ENCODE peak calls at places on chromosome 9, in four cellular contexts. J is GM06990, P is foreskin fibroblast, B is HFF-Myc. E is an unnamed sample.

GRCh38 chr9:137000177-137000930 is 4.0 kb upstream of the CLIC3 start:
- DNase-seq in J (peak; percentile 69), P (peak; percentile 48), B (no peak), E (peak; percentile 75)

GRCh38 chr9:86352440-86353106 is 1.6 kb downstream of the TUT7 start:
- DNase-seq in J (no peak), P (no peak), B (no peak), E (no peak)

GRCh38 chr9:88028338-88028737 is 54.0 kb upstream of the CDK20 start:
- DNase-seq in J (no peak), P (no peak), B (no peak), E (no peak)

GRCh38 chr9:37187713-37188439 is 67.5 kb downstream of the ZCCHC7 start:
- DNase-seq in J (peak; percentile 74), P (no peak), B (no peak), E (peak; percentile 74)

GRCh38 chr9:87959916-87960581 is 14.3 kb downstream of the CDK20 start:
- DNase-seq in J (no peak), P (no peak), B (no peak), E (no peak)

GRCh38 chr9:12640866-12641636 is 52.1 kb upstream of the TYRP1 start:
- DNase-seq in J (no peak), P (no peak), B (no peak), E (no peak)

GRCh38 chr9:115411993-115412452 is 294.1 kb upstream of the TNC start:
- DNase-seq in J (no peak), P (peak; percentile 61), B (peak; percentile 56), E (no peak)

GRCh38 chr9:119318371-119318770 is 50.9 kb downstream of the BRINP1 start:
- DNase-seq in J (no peak), P (no peak), B (no peak), E (no peak)

GRCh38 chr9:137607141-137607857 is 1.8 kb downstream of the ARRDC1 start:
- DNase-seq in J (no peak), P (peak; percentile 68), B (no peak), E (no peak)

GRCh38 chr9:95504053-95504963 is 12.5 kb downstream of the PTCH1 start:
- DNase-seq in J (no peak), P (peak; percentile 79), B (no peak), E (no peak)

GRCh38 chr9:114497727-114498382 is 7.4 kb downstream of the WHRN start:
- DNase-seq in J (no peak), P (no peak), B (no peak), E (no peak)

GRCh38 chr9:129620669-129621295 is at the start of gene C9orf50:
- DNase-seq in J (no peak), P (no peak), B (no peak), E (no peak)

GRCh38 chr9:129617167-129617566 is 3.7 kb downstream of the C9orf50 start:
- DNase-seq in J (no peak), P (peak; percentile 74), B (no peak), E (no peak)

GRCh38 chr9:129624168-129624759 is 1.7 kb upstream of the NTMT1 start:
- DNase-seq in J (no peak), P (peak; percentile 37), B (no peak), E (no peak)

GRCh38 chr9:129623331-129623730 is 2.4 kb upstream of the C9orf50 start:
- DNase-seq in J (no peak), P (no peak), B (no peak), E (no peak)

GRCh38 chr9:129619787-129620668 is 873 bp downstream of the C9orf50 start:
- DNase-seq in J (no peak), P (no peak), B (no peak), E (no peak)
- TF ChIP-seq CTCF in J (peak; percentile 10), P (peak; percentile 6), B (peak; percentile 11), E (no peak)

GRCh38 chr9:14441976-14442651 is 128.2 kb upstream of the NFIB start:
- DNase-seq in J (no peak), P (no peak), B (no peak), E (no peak)
- TF ChIP-seq CTCF in J (peak; percentile 30), P (peak; percentile 24), B (peak; percentile 18), E (peak; percentile 50)

DNA sequence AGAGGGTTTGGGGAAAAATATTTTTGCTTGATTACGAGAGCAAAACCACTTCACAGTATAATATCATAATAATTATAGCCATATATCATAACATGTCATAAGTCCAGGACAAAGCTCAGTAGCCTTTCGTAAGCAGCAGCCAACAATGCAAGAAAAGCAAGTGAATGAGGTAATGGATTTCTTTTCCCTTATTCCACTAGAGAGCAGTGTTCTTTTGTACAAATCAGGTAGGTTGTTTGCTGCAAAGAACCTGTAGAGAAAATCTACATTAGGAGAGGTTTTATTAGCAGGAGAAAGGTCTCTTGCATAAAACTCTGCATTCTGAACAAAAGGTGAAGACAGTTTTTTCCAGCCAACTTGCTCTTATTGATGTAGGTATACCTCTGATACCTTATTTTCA is 1033.4 kb downstream of the TLE4 start:
- DNase-seq in J (no peak), P (no peak), B (no peak), E (no peak)
- TF ChIP-seq CTCF in J (no peak), P (no peak), B (peak; percentile 10), E (no peak)

GRCh38 chr9:89923961-89924504 is 319.2 kb downstream of the GADD45G start:
- DNase-seq in J (no peak), P (no peak), B (no peak), E (no peak)
- TF ChIP-seq CTCF in J (no peak), P (no peak), B (no peak), E (no peak)

DNA sequence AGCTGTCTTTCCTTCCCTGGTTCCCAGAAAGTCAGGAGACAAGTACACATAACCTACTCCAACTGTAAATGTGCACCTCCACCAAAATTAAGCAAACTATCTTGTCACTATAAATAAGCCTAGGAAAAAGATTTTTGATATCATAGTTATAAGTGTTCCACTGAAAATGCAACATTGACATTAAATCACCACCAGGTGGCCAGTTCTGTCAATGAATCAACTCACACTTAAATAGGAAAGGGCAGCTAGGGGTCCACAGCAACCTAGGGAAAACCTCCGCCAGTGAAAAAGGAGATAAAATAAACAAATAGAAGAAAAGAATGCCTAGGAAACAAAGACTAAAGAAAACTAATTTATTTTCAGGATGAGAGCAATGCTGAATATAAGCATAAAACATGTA is 243.0 kb upstream of the PTPRD start:
- DNase-seq in J (no peak), P (no peak), B (no peak), E (no peak)
- TF ChIP-seq CTCF in J (no peak), P (no peak), B (no peak), E (no peak)

GRCh38 chr9:128552153-128552743 is at the start of gene SPTAN1:
- DNase-seq in J (peak; percentile 96), P (peak; percentile 91), B (peak; percentile 56), E (peak; percentile 62)
- TF ChIP-seq CTCF in J (no peak), P (no peak), B (no peak), E (no peak)

E was measured in GM12864.